ENCODE peak calls at places on chromosome X, in six cellular contexts. E, Y, F, U, N and P are unnamed samples. For H3K36me3 and H3K4me1, the result is how much of the 10 kb centered on the place peaks cover.

GRCh38 chrX:48472851-48473717 is 2.9 kb upstream of the FTSJ1 start:
- DNase-seq in E (no peak), Y (no peak), F (peak), N (no peak), U (no peak), P (no peak)

GRCh38 chrX:67720344-67720743 is 176.5 kb downstream of the AR start:
- DNase-seq in E (peak), U (no peak), N (no peak), Y (no peak), F (peak), P (no peak)

GRCh38 chrX:20421275-20421674 is 154.6 kb upstream of the RPS6KA3 start:
- DNase-seq in Y (no peak), U (no peak), E (no peak), F (no peak), N (no peak), P (no peak)

GRCh38 chrX:103356023-103356798 is at the start of gene TCEAL9:
- DNase-seq in F (peak), U (peak), Y (peak), E (peak), N (peak), P (no peak)

GRCh38 chrX:8784162-8784561 is 17.0 kb downstream of the FAM9A start:
- DNase-seq in E (no peak), Y (no peak), N (no peak), F (no peak), U (no peak), P (no peak)

GRCh38 chrX:49137492-49137891 is 14.0 kb upstream of the GPKOW start:
- DNase-seq in E (no peak), U (peak), Y (no peak), F (no peak), N (no peak), P (no peak)

GRCh38 chrX:41677661-41678060 is 11.1 kb upstream of the GPR34 start:
- DNase-seq in F (no peak), E (no peak), U (no peak), Y (no peak), N (no peak), P (no peak)

GRCh38 chrX:43804021-43804420 is 78.2 kb downstream of the MAOB start:
- DNase-seq in E (no peak), F (no peak), U (no peak), Y (no peak), N (no peak), P (no peak)

GRCh38 chrX:132807411-132808030 is 150.9 kb downstream of the HS6ST2 start:
- DNase-seq in Y (no peak), U (no peak), N (no peak), E (no peak), F (no peak), P (no peak)

GRCh38 chrX:109485470-109486340 is 3.8 kb upstream of the GUCY2F start:
- DNase-seq in F (peak), E (peak), U (peak), Y (peak), N (peak), P (peak)

GRCh38 chrX:23515028-23515427 is 152.3 kb upstream of the PRDX4 start:
- DNase-seq in N (no peak), U (no peak), F (no peak), E (no peak), Y (no peak), P (no peak)

GRCh38 chrX:5113128-5113527 is 1115.5 kb downstream of the NLGN4X start:
- DNase-seq in F (no peak), U (no peak), Y (no peak), N (no peak), E (peak), P (no peak)

GRCh38 chrX:72027914-72028307 is 103.8 kb downstream of the RTL5 start:
- DNase-seq in E (no peak), U (no peak), F (no peak), Y (no peak), N (no peak), P (no peak)

GRCh38 chrX:147917700-147918694 is 6.3 kb downstream of the FMR1 start:
- DNase-seq in E (peak), Y (no peak), F (no peak), N (no peak), U (no peak), P (no peak)

GRCh38 chrX:10077425-10078188 is 79.2 kb upstream of the CLCN4 start:
- DNase-seq in N (no peak), U (no peak), E (peak), F (no peak), Y (no peak), P (no peak)

GRCh38 chrX:71098302-71098701 is 2.7 kb downstream of the FOXO4 start:
- DNase-seq in U (peak), F (peak), Y (peak), N (peak), E (peak), P (no peak)

GRCh38 chrX:51568586-51568985 is 50.1 kb downstream of the CENPVL3 start:
- DNase-seq in Y (no peak), E (peak), F (no peak), N (no peak), U (no peak), P (no peak)

GRCh38 chrX:8730812-8731578 is 942 bp downstream of the ANOS1 start:
- DNase-seq in Y (no peak), N (no peak), U (no peak), E (no peak), F (peak), P (no peak)

GRCh38 chrX:105635794-105636193 is 186.5 kb upstream of the NRK start:
- DNase-seq in Y (no peak), U (no peak), N (no peak), F (no peak), E (no peak), P (no peak)

GRCh38 chrX:115023139-115023538 is 5.7 kb upstream of the IL13RA2 start:
- DNase-seq in Y (no peak), E (peak), U (no peak), N (no peak), F (no peak), P (no peak)

GRCh38 chrX:44352739-44353138 is 9.3 kb upstream of the EFHC2 start:
- DNase-seq in U (no peak), Y (no peak), E (no peak), F (no peak), N (no peak), P (no peak)

GRCh38 chrX:44244008-44244407 is 99.5 kb downstream of the EFHC2 start:
- DNase-seq in N (no peak), F (no peak), E (peak), U (no peak), Y (peak), P (no peak)

GRCh38 chrX:109847257-109848187 is 114.5 kb upstream of the ACSL4 start:
- DNase-seq in N (no peak), Y (peak), E (peak), F (no peak), U (no peak), P (no peak)

GRCh38 chrX:18389968-18390367 is 35.4 kb upstream of the CDKL5 start:
- DNase-seq in E (no peak), Y (no peak), F (no peak), U (no peak), N (no peak), P (no peak)

GRCh38 chrX:63658920-63659319 is 126.1 kb downstream of the ARHGEF9 start:
- DNase-seq in E (no peak), F (no peak), Y (no peak), U (peak), N (no peak), P (no peak)

GRCh38 chrX:49155900-49156837 is 6.4 kb upstream of the MAGIX start:
- DNase-seq in N (peak), E (peak), U (peak), Y (peak), F (peak), P (peak)

GRCh38 chrX:24301060-24301459 is 12.8 kb downstream of the SUPT20HL2 start:
- DNase-seq in U (no peak), N (no peak), E (peak), Y (no peak), F (no peak), P (no peak)

DNA sequence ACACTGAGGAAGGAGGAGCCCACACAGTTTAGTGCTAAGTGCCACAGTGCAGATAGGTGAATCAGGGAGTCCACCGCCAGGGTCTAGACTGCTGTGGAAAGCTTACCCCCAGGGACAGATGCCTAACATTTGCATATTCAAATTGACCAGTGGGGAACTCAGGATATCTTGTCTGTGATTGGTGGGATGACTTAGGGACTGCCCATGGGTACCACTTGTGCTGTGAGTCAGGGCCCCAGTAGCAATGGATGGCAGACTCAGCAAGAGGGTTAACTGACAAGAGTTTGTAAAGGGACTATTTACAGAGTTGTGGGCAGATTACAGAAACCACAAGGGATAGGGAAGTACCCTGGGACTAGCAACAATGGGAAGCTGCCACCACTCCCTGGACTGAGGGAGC is 282.1 kb downstream of the BCOR start:
- DNase-seq in Y (no peak), F (no peak), U (no peak), E (peak), N (no peak), P (no peak)
- H3K27ac ChIP-seq in Y (no peak), F (no peak), U (no peak), E (no peak), N (no peak), P (no peak)

GRCh38 chrX:15820106-15821073 is 30.1 kb downstream of the ZRSR2 start:
- DNase-seq in U (no peak), Y (no peak), E (peak), N (no peak), F (no peak), P (no peak)
- H3K36me3 ChIP-seq in U (half or more), Y (under half), E (under half), N (under half), F (under half), P (under half)

DNA sequence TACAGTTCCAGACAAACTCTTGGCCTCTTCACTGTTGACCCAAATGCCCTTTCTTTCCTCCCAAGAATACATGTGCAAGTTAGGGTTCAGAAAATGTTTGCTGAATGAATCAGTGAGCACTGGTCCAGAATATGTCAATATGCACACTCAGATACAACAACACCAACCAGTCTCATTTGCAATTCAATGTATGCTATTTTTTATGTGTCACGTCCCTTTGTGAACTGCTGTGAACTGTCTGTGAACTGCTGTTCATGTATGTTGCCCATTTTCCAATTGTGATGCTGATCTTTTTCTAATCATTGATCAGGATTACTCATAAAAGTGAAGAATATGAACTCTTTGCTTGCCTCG is 17.8 kb downstream of the GAB3 start:
- DNase-seq in F (no peak), E (no peak), Y (no peak), N (no peak), U (no peak), P (no peak)
- H3K4me1 ChIP-seq in F (under half), E (under half), Y (under half), N (under half), U (half or more), P (under half)

GRCh38 chrX:37686979-37687378 is 1.4 kb downstream of the XK start:
- DNase-seq in Y (no peak), E (no peak), N (no peak), F (no peak), U (no peak), P (no peak)
- H3K27ac ChIP-seq in Y (no peak), E (no peak), N (no peak), F (no peak), U (peak), P (peak)

DNA sequence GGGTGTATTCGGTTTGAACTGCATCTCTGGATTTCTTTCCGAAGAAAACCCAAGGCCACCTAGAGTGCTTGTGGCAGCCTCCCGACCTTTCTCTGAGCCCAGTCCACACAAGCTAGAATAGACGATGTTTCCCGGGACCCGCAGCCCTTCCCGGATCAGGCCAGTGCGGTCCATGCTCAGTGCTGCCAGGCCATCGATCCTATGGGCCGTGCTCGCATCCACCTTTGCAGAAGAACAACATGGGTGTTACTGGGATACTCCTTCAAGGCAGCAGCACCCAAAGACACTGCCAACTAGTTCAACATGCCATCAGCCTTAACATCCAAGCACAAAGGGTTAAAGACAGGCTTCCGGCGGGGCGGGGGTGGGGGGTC is 22.8 kb downstream of the BCOR start:
- DNase-seq in E (no peak), F (no peak), U (no peak), Y (no peak), N (no peak), P (no peak)
- H3K36me3 ChIP-seq in E (under half), F (under half), U (under half), Y (under half), N (under half), P (under half)

GRCh38 chrX:107747596-107748161 is 27.9 kb downstream of the TSC22D3 start:
- DNase-seq in N (no peak), Y (peak), F (no peak), E (peak), U (peak), P (no peak)

GRCh38 chrX:107741318-107741813 is 34.2 kb downstream of the TSC22D3 start:
- DNase-seq in F (no peak), N (no peak), U (no peak), E (no peak), Y (no peak), P (no peak)

GRCh38 chrX:107742754-107743191 is 32.8 kb downstream of the TSC22D3 start:
- DNase-seq in Y (no peak), E (no peak), N (peak), F (no peak), U (no peak), P (no peak)

GRCh38 chrX:107743995-107744394 is 31.6 kb downstream of the TSC22D3 start:
- DNase-seq in F (no peak), N (peak), Y (no peak), U (no peak), E (no peak), P (no peak)

DNA sequence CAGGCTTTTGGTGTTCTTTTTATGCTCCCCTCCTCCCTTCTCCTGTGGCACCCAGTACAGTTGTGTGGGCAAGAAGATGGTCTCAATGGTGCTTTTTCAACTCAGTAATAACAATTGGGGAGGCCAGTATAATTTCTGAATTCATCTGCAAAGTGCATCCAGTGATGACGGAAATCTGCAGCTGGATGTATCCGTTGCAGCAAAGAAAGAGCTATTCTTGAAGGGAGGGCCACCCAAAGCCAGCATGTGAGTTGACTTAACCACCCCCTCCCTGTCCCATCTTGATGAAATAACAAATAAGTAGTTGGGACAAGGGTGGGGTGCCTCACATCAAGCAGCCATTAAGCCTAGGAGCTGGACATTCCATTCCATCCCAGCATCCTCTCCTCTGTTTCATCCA is 30.7 kb downstream of the TSC22D3 start:
- DNase-seq in Y (no peak), N (no peak), F (no peak), E (no peak), U (no peak), P (no peak)
- H3K4me1 ChIP-seq in Y (half or more), N (half or more), F (under half), E (under half), U (under half), P (under half)

GRCh38 chrX:40087574-40088298 is 10.0 kb downstream of the BCOR start:
- DNase-seq in U (no peak), N (no peak), E (no peak), F (no peak), Y (no peak), P (no peak)

GRCh38 chrX:40088803-40089540 is 8.8 kb downstream of the BCOR start:
- DNase-seq in E (no peak), Y (no peak), F (no peak), U (no peak), N (no peak), P (no peak)

GRCh38 chrX:40086569-40087335 is 11.0 kb downstream of the BCOR start:
- DNase-seq in U (no peak), F (peak), Y (no peak), N (peak), E (peak), P (peak)

GRCh38 chrX:40090050-40090804 is 7.5 kb downstream of the BCOR start:
- DNase-seq in E (no peak), U (peak), N (peak), Y (no peak), F (peak), P (peak)

GRCh38 chrX:40088299-40088625 is 9.5 kb downstream of the BCOR start:
- DNase-seq in E (no peak), Y (no peak), F (no peak), U (no peak), N (no peak), P (no peak)
- H3K27ac ChIP-seq in E (peak), Y (peak), F (no peak), U (no peak), N (no peak), P (no peak)

GRCh38 chrX:77640702-77641101 is 145.3 kb downstream of the ATRX start:
- DNase-seq in E (no peak), U (no peak), F (no peak), Y (no peak), N (no peak), P (no peak)

GRCh38 chrX:77638397-77638796 is 147.6 kb downstream of the ATRX start:
- DNase-seq in Y (no peak), U (no peak), N (no peak), E (no peak), F (no peak), P (no peak)

GRCh38 chrX:77639820-77640219 is 146.2 kb downstream of the ATRX start:
- DNase-seq in U (no peak), F (no peak), Y (no peak), E (no peak), N (no peak), P (no peak)

DNA sequence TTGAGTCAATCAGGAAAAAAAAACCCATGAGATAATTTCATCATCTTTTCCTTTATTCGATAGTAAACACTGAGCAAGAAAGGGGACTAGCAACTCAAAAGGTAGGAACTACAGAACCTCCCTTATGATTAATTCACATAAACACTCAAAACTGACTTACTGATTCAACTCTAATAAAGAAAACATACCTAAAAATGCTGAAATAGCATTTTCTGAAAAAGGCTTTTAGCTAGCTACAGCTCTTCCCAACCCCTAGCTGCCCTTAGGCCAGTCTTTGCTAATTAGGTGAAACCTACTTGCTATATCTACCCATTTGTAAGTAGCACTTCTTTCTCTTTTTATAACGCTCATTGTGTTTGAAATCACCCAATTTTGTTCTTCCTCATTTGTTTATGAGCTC is 150.6 kb downstream of the ATRX start:
- DNase-seq in F (no peak), E (no peak), N (no peak), Y (no peak), U (no peak), P (no peak)
- H3K36me3 ChIP-seq in F (under half), E (under half), N (under half), Y (under half), U (half or more), P (under half)